ENCODE peak calls at places on chromosomes 2 and 18, in five cellular contexts. C is GM12878, B is K562, Q is HepG2, I is A549. O is an unnamed sample.

GRCh38 chr2:159098374-159098773 is 129.9 kb downstream of the TANC1 start:
- DNase-seq in C (no peak), B (no peak), Q (no peak), I (peak; percentile 19), O (no peak)

GRCh38 chr2:88452980-88453582 is 588 bp upstream of the FOXI3 start:
- DNase-seq in C (no peak), B (no peak), Q (no peak), I (no peak), O (peak; percentile 58)

GRCh38 chr2:176270100-176270750 is 983 bp downstream of the MTX2 start:
- DNase-seq in C (no peak), B (no peak), Q (no peak), I (no peak), O (no peak)

GRCh38 chr2:156486175-156486574 is 50.0 kb downstream of the GPD2 start:
- DNase-seq in C (no peak), B (no peak), Q (no peak), I (peak; percentile 10), O (no peak)

GRCh38 chr2:25328152-25329085 is 13.3 kb downstream of the DNMT3A start:
- DNase-seq in C (no peak), B (no peak), Q (no peak), I (no peak), O (no peak)

GRCh38 chr2:168742258-168742932 is 60.0 kb upstream of the NOSTRIN start:
- DNase-seq in C (no peak), B (no peak), Q (no peak), I (no peak), O (no peak)

GRCh38 chr2:25043241-25043867 is 1.5 kb downstream of the EFR3B start:
- DNase-seq in C (no peak), B (no peak), Q (no peak), I (peak; percentile 62), O (peak; percentile 55)

GRCh38 chr2:240917009-240917683 is 11.0 kb downstream of the CROCC2 start:
- DNase-seq in C (no peak), B (no peak), Q (no peak), I (no peak), O (no peak)

GRCh38 chr2:190178066-190178722 is 115.7 kb upstream of the MSTN start:
- DNase-seq in C (no peak), B (no peak), Q (no peak), I (no peak), O (peak; percentile 17)

GRCh38 chr2:154623819-154624218 is 74.7 kb upstream of the KCNJ3 start:
- DNase-seq in C (no peak), B (peak; percentile 12), Q (peak; percentile 42), I (peak; percentile 56), O (peak; percentile 74)

GRCh38 chr2:59190518-59190917 is 949.4 kb upstream of the FANCL start:
- DNase-seq in C (no peak), B (no peak), Q (no peak), I (no peak), O (no peak)

GRCh38 chr2:237438082-237438925 is 24.3 kb upstream of the COL6A3 start:
- DNase-seq in C (no peak), B (no peak), Q (no peak), I (no peak), O (peak; percentile 83)
- TF ChIP-seq JUNB in C (no peak), B (no peak), Q (no peak), I (no peak), O (no peak)

DNA sequence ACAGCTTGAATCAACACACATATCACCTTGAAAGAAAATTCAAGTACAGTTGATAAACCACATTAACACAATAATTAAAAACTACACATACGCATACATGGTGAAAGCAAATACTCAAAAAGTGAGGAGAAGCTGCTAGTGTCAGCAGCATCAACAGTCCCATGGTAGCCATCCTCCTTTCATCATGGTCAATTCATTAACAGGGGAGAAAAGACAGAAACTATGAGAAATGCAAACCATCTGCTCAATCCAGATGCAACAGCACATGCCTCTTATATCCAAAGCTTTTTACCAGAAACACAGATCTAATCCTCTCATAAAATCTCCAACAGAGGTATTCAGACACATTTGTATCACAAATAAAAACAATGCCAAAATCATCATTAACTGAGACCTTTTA is 81.9 kb upstream of the CHRNA1 start:
- DNase-seq in C (no peak), B (no peak), Q (no peak), I (no peak), O (no peak)
- TF ChIP-seq JUNB in C (no peak), B (no peak), Q (no peak), I (no peak), O (no peak)

DNA sequence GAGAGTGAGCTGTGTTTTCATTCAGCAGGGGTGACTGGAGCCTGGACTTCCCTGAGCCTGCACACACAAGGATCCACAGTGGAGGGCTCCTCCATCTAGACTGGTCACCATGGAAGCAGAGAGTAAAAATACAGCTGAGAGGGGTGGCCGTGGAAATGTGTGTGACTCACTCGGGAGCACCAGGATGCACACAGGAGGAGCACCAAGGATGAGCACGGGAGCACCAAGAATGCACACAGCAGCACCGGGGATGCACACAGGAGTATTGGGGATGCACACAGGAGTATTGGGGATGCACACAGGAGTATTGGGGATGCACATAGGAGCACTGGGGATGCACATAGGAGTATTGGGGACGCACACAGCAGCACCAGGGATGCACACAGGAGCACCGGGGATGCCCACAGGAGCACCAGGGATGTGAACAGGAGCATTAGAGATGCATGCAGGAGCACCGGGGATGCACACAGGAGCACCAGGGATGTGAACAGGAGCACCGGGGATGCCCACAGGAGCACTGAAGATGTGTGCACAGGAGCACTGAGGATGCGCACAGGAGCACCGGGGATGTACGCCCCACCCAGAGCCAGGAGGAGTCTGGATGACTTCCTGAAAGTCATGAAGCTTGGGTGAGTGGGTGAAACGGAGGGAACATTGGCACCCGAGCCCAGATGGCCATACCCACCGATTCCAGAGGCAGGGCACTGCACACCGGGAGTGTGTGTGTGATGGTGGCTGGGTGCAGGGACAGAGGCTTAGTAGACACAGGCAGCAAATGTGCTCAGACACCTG is 365.5 kb upstream of the MYT1L start:
- DNase-seq in C (no peak), B (no peak), Q (no peak), I (no peak), O (no peak)
- TF ChIP-seq JUNB in C (no peak), B (no peak), Q (no peak), I (no peak), O (no peak)

DNA sequence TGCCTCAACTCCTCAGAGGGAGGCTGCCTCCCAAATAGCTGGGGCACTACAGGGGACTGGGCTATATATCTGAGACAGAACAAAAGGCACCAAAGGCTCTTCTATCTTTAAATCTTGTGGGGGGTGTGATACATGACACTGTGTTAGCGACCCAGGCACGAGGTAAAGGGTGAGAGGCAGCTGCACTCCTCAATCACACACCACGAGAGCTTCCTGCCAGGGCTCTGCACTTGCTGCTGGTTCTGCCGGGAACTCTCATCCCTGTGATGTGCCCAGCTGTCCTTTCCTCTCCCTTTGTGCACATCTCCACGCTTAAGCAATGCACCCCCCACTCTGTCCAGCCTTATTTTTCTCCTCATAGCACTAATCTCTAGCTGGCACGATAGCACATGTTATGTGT is 32.4 kb downstream of the NPC1 start:
- DNase-seq in C (no peak), B (no peak), Q (no peak), I (no peak), O (no peak)
- TF ChIP-seq JUNB in C (no peak), B (no peak), Q (no peak), I (no peak), O (no peak)

GRCh38 chr2:172439509-172439860 is 12.1 kb downstream of the ITGA6 start:
- DNase-seq in C (no peak), B (no peak), Q (no peak), I (no peak), O (no peak)

GRCh38 chr2:172438741-172439508 is 11.5 kb downstream of the ITGA6 start:
- DNase-seq in C (no peak), B (no peak), Q (no peak), I (peak; percentile 74), O (no peak)

GRCh38 chr2:172439911-172440310 is 12.5 kb downstream of the ITGA6 start:
- DNase-seq in C (no peak), B (no peak), Q (no peak), I (no peak), O (no peak)

GRCh38 chr2:172442072-172442895 is 14.9 kb downstream of the ITGA6 start:
- DNase-seq in C (no peak), B (no peak), Q (peak; percentile 75), I (peak; percentile 94), O (no peak)

DNA sequence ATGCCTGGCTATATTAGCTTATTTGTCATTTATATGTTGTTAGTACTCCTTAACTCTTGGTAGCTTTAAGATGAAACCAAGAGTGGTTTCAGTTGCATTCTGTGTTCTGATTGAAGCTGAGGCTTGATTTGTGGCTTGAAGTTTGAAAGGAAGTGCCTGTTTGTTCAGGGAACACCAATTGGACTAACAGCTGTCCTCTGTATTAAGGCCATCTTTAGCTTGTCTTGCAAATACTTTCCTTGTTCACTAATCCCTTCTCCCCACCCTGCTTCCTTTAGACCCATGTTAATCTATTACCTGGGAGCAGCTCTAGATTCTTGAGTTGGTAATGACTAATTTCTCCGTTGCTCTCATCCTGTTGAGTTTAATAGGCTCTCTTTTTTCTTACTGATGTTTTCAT is 13.4 kb downstream of the ITGA6 start:
- DNase-seq in C (no peak), B (no peak), Q (no peak), I (peak; percentile 62), O (no peak)
- TF ChIP-seq JUNB in C (no peak), B (no peak), Q (no peak), I (no peak), O (no peak)